ENCODE peak calls at places on chromosomes 16 and 17, in six cellular contexts. X, A, H, I, B and U are unnamed samples.

GRCh38 chr17:61368049-61368831 is 31.4 kb upstream of the TBX2 start:
- DNase-seq in X (no peak), A (no peak), I (no peak), B (no peak), H (no peak), U (no peak)

GRCh38 chr17:55769625-55770000 is 18.8 kb downstream of the PCTP start:
- DNase-seq in X (no peak), I (no peak), A (no peak), H (no peak), B (peak), U (no peak)

GRCh38 chr17:6420173-6420641 is 14.7 kb downstream of the AIPL1 start:
- DNase-seq in X (no peak), I (no peak), A (no peak), H (no peak), B (no peak), U (no peak)

GRCh38 chr17:68981288-68981687 is 26.1 kb upstream of the ABCA8 start:
- DNase-seq in I (peak), A (no peak), X (peak), H (peak), B (peak), U (no peak)

GRCh38 chr16:58329147-58329546 is 34.3 kb upstream of the PRSS54 start:
- DNase-seq in A (no peak), H (no peak), B (no peak), X (no peak), I (no peak), U (no peak)

GRCh38 chr16:50509521-50510341 is 38.5 kb upstream of the NKD1 start:
- DNase-seq in H (peak), I (peak), B (peak), X (peak), A (peak), U (no peak)

GRCh38 chr17:40361063-40361924 is 3.2 kb downstream of the GJD3 start:
- DNase-seq in A (no peak), X (no peak), I (no peak), B (no peak), H (no peak), U (no peak)

GRCh38 chr16:54466233-54466632 is 179.6 kb upstream of the IRX3 start:
- DNase-seq in H (no peak), A (no peak), X (no peak), B (no peak), I (no peak), U (no peak)

GRCh38 chr17:59435238-59435637 is 103.8 kb downstream of the YPEL2 start:
- DNase-seq in X (peak), I (no peak), B (no peak), A (no peak), H (no peak), U (no peak)

GRCh38 chr17:73465130-73465529 is 153.3 kb upstream of the CDC42EP4 start:
- DNase-seq in A (no peak), B (no peak), X (no peak), I (no peak), H (no peak), U (no peak)

GRCh38 chr17:35322749-35323148 is 50.7 kb downstream of the SLFN11 start:
- DNase-seq in B (no peak), I (no peak), H (no peak), X (no peak), A (no peak), U (no peak)

GRCh38 chr16:24957887-24958286 is 57.3 kb downstream of the ARHGAP17 start:
- DNase-seq in H (no peak), B (peak), I (no peak), X (no peak), A (no peak), U (peak)

GRCh38 chr17:47735536-47736011 is 2.5 kb downstream of the TBX21 start:
- DNase-seq in A (no peak), I (no peak), X (no peak), H (no peak), B (no peak), U (peak)

GRCh38 chr17:81479175-81479574 is 33.4 kb downstream of the ACTG1 start:
- DNase-seq in H (no peak), X (no peak), A (no peak), I (no peak), B (no peak), U (no peak)

GRCh38 chr16:641326-642188 is at the start of gene MCRIP2:
- DNase-seq in A (peak), H (peak), I (peak), X (peak), B (peak), U (no peak)

GRCh38 chr17:50155115-50155819 is 4.8 kb upstream of the PPP1R9B start:
- DNase-seq in B (no peak), X (no peak), I (no peak), H (no peak), A (no peak), U (no peak)

GRCh38 chr16:29900102-29900887 is at the start of gene ASPHD1:
- DNase-seq in A (peak), H (peak), I (peak), B (no peak), X (peak), U (no peak)

GRCh38 chr17:75317671-75318070 is 28.4 kb upstream of the SLC25A19 start:
- DNase-seq in A (peak), X (no peak), I (no peak), B (peak), H (no peak), U (no peak)

GRCh38 chr17:75316253-75316652 is 27.0 kb upstream of the SLC25A19 start:
- DNase-seq in B (no peak), I (no peak), A (no peak), X (no peak), H (no peak), U (no peak)

GRCh38 chr17:75318211-75318610 is 29.0 kb upstream of the SLC25A19 start:
- DNase-seq in I (peak), B (no peak), H (no peak), X (no peak), A (no peak), U (no peak)

GRCh38 chr17:75315541-75316243 is 26.5 kb upstream of the SLC25A19 start:
- DNase-seq in H (no peak), B (no peak), A (no peak), I (no peak), X (no peak), U (no peak)

GRCh38 chr17:75313941-75314550 is 24.8 kb upstream of the SLC25A19 start:
- DNase-seq in I (no peak), B (peak), H (peak), X (no peak), A (no peak), U (no peak)
- TF ChIP-seq POLR2AphosphoS5 in I (no peak), B (no peak), H (no peak), X (no peak), A (no peak), U (no peak)

GRCh38 chr17:14318109-14318905 is 17.4 kb downstream of the HS3ST3B1 start:
- DNase-seq in X (no peak), B (no peak), H (no peak), A (no peak), I (no peak), U (no peak)

GRCh38 chr17:14318906-14319205 is 18.0 kb downstream of the HS3ST3B1 start:
- DNase-seq in X (no peak), A (no peak), I (no peak), B (no peak), H (no peak), U (no peak)

GRCh38 chr17:14316131-14316854 is 15.4 kb downstream of the HS3ST3B1 start:
- DNase-seq in A (no peak), I (no peak), X (no peak), B (no peak), H (peak), U (no peak)

GRCh38 chr17:14320098-14320497 is 19.2 kb downstream of the HS3ST3B1 start:
- DNase-seq in I (no peak), B (no peak), H (no peak), A (no peak), X (no peak), U (no peak)

GRCh38 chr17:14317383-14317782 is 16.5 kb downstream of the HS3ST3B1 start:
- DNase-seq in X (no peak), A (no peak), H (no peak), I (no peak), B (no peak), U (no peak)
- TF ChIP-seq POLR2AphosphoS5 in X (no peak), A (no peak), H (no peak), I (no peak), B (no peak), U (no peak)

DNA sequence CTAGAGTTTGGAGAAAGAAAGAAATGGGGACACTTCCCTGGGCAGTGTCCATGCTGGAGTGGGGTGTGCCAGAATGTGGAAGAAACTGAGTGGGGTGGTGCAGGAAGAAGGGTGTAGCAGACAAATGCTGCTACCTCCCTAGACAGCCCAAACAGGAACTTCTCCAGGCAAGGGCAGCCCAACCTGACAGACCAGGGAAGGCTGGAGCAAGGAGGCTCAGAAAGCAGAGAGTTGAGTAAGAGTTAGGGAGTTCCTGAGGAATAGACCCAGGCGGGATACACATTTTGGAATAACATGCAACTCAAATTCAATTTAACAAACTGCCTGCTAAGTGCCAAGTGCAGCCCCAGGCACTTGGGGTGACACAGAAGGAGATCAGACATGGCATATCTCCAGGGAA is 1.0 kb upstream of the MYO18A start:
- DNase-seq in B (no peak), H (no peak), X (no peak), I (no peak), A (no peak), U (no peak)
- TF ChIP-seq POLR2AphosphoS5 in B (no peak), H (no peak), X (no peak), I (no peak), A (no peak), U (no peak)

GRCh38 chr17:82876602-82877391 is 37.0 kb upstream of the ZNF750 start:
- DNase-seq in A (peak), B (peak), H (peak), X (peak), I (peak), U (peak)
- TF ChIP-seq POLR2AphosphoS5 in A (no peak), B (peak), H (no peak), X (no peak), I (peak), U (no peak)